ENCODE peak calls at places on chromosomes 16 and 17, in five cellular contexts. L is A549, A is GM12878, X is HepG2, D is K562. U is an unnamed sample.

GRCh38 chr17:8063761-8064589 is 23.5 kb downstream of the ALOX12B start:
- DNase-seq in L (no peak), A (no peak), X (no peak), D (no peak), U (peak)

GRCh38 chr17:1810450-1811103 is 19.1 kb downstream of the SMYD4 start:
- DNase-seq in L (no peak), A (no peak), X (peak), D (no peak), U (no peak)

GRCh38 chr16:85437161-85438052 is 175.7 kb upstream of the GSE1 start:
- DNase-seq in L (no peak), A (no peak), X (no peak), D (peak), U (no peak)

GRCh38 chr17:3981455-3981854 is 17.2 kb upstream of the ATP2A3 start:
- DNase-seq in L (no peak), A (no peak), X (no peak), D (no peak), U (no peak)

GRCh38 chr16:66273644-66274334 is 92.7 kb upstream of the CDH5 start:
- DNase-seq in L (no peak), A (no peak), X (no peak), D (no peak), U (peak)

GRCh38 chr16:30033270-30033669 is 2.2 kb upstream of the TLCD3B start:
- DNase-seq in L (no peak), A (no peak), X (no peak), D (peak), U (no peak)

GRCh38 chr17:65593092-65593869 is 31.8 kb upstream of the AXIN2 start:
- DNase-seq in L (no peak), A (no peak), X (peak), D (no peak), U (no peak)

GRCh38 chr17:44941712-44942331 is 5.8 kb downstream of the KIF18B start:
- DNase-seq in L (peak), A (no peak), X (no peak), D (no peak), U (no peak)

GRCh38 chr17:373616-374225 is 21.1 kb upstream of the RPH3AL start:
- DNase-seq in L (no peak), A (no peak), X (no peak), D (no peak), U (no peak)

GRCh38 chr16:27097671-27098275 is 31.0 kb downstream of the C16orf82 start:
- DNase-seq in L (no peak), A (no peak), X (no peak), D (no peak), U (no peak)

GRCh38 chr17:30832438-30832790 is 648 bp downstream of the ATAD5 start:
- DNase-seq in L (no peak), A (no peak), X (no peak), D (no peak), U (no peak)

GRCh38 chr17:48543854-48544355 is 1.0 kb downstream of the HOXB2 start:
- DNase-seq in L (no peak), A (no peak), X (no peak), D (no peak), U (no peak)

GRCh38 chr17:38379448-38379847 is 27.8 kb downstream of the SOCS7 start:
- DNase-seq in L (no peak), A (no peak), X (no peak), D (no peak), U (no peak)
- TF ChIP-seq ESRRA in L (no peak), A (no peak), X (no peak), D (no peak), U (no peak)

GRCh38 chr16:11329891-11330290 is 15.4 kb upstream of the RMI2 start:
- DNase-seq in L (no peak), A (no peak), X (no peak), D (no peak), U (no peak)

GRCh38 chr16:11329080-11329491 is 16.2 kb upstream of the RMI2 start:
- DNase-seq in L (peak), A (peak), X (no peak), D (no peak), U (no peak)

GRCh38 chr16:11326737-11327276 is 18.5 kb upstream of the RMI2 start:
- DNase-seq in L (no peak), A (no peak), X (no peak), D (no peak), U (no peak)

GRCh38 chr16:11327277-11328171 is 17.7 kb upstream of the RMI2 start:
- DNase-seq in L (no peak), A (peak), X (no peak), D (no peak), U (no peak)

GRCh38 chr16:11328172-11329079 is 16.8 kb upstream of the RMI2 start:
- DNase-seq in L (peak), A (peak), X (no peak), D (no peak), U (peak)
- TF ChIP-seq ESRRA in L (no peak), A (no peak), X (no peak), D (no peak), U (no peak)

GRCh38 chr16:65024649-65025243 is 97.1 kb downstream of the CDH11 start:
- DNase-seq in L (no peak), A (no peak), X (no peak), D (no peak), U (no peak)
- TF ChIP-seq ESRRA in L (no peak), A (no peak), X (no peak), D (no peak), U (no peak)

DNA sequence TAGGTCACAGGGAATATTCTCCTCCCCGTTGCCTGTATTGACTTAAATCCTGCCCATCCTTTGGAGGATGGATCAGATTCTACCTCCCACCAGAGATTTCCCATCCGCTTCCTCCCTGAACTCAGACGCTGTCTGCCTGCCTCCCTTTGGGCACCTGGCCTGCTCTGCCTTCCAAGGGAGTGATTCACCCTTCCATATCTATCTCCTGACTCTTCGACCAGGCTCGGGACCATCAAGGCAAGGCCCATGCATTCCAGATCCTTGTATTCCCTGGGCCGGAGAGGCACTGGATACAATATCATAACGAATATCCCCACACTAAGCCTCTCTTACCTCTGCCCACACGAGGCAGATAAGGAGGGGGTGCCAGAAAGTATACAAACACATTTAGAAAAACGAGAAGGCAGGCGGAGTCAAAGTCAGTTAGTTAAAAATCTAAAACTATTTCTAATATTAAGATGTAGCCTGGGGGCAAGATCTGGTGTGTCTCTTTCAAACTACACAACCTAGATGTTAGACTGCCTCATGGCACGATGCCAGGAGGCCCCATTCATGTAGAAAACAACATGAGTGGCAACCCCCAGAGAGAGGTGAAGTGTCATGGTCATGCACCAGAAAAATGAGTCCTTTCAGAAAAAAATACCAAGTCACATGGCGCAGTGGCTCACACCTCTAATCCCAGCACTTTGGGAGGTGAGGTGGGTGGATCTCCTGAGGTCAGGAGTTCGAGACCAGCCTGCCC is 9.2 kb downstream of the PMP22 start:
- DNase-seq in L (no peak), A (no peak), X (no peak), D (no peak), U (no peak)
- TF ChIP-seq ESRRA in L (no peak), A (no peak), X (no peak), D (no peak), U (no peak)

DNA sequence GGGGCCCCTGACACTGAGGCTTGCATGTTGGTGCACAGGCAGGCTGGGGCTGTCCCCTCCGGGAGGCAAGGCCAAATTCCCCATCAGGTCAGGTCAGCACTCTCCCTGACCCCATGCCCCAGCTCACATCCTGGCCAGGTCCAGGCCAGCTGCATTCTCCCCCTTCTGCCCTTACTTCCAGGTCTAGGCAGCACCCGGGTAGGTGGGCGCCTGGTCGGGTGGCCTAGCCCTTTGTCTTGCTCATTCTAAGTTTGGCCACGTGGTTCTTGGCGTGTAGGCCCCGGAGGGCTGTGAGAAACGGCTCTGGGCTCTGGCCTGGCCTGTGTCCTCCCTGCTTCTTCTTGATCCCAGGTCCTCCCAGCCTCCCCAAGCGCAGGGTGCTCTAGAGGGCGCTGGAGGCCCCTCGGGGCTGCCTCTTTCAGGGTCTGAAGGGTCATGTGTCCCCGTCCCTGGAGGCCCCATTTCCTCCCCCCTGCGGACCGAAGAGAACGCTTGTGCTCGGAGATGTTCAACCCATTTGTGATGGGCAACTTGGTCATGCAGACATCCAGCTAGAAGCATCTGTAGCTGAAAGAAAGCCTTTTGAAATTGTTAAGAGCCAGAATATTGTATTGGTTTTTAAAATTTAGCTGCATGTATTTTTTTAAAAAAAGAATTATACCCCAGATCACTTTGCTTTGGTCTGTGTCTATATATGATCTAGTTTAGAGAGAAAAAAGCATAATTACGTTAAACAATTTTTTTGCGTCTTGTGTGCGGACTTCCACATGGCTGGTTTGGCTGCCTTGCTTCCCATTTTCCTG is 6.7 kb downstream of the BAHCC1 start:
- DNase-seq in L (peak), A (no peak), X (no peak), D (peak), U (peak)
- TF ChIP-seq ESRRA in L (no peak), A (no peak), X (no peak), D (peak), U (no peak)

DNA sequence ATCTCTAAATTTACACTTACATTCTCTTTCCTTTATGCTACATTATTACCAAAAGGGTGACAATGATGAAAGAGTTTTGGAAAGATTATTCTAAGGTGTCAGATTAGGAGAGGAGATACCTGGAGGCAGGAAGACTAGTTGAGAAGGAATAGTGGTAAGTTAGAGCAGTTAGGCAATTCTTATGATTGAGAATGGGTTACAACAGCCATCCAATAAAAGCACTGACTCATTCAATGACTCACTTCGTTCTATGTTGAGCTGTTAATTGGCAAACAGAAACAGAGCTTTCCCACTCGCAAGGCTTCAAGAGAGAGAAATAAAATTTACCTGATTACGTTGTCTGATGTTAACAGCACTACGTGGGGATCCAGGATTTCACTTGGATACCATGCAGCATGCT is 5.8 kb downstream of the NUP88 start:
- DNase-seq in L (no peak), A (no peak), X (no peak), D (no peak), U (no peak)
- TF ChIP-seq ESRRA in L (no peak), A (no peak), X (no peak), D (no peak), U (no peak)

GRCh38 chr17:77285594-77286390 is 145.0 kb downstream of the SEC14L1 start:
- DNase-seq in L (peak), A (no peak), X (peak), D (no peak), U (no peak)
- TF ChIP-seq ESRRA in L (no peak), A (no peak), X (peak), D (no peak), U (no peak)

DNA sequence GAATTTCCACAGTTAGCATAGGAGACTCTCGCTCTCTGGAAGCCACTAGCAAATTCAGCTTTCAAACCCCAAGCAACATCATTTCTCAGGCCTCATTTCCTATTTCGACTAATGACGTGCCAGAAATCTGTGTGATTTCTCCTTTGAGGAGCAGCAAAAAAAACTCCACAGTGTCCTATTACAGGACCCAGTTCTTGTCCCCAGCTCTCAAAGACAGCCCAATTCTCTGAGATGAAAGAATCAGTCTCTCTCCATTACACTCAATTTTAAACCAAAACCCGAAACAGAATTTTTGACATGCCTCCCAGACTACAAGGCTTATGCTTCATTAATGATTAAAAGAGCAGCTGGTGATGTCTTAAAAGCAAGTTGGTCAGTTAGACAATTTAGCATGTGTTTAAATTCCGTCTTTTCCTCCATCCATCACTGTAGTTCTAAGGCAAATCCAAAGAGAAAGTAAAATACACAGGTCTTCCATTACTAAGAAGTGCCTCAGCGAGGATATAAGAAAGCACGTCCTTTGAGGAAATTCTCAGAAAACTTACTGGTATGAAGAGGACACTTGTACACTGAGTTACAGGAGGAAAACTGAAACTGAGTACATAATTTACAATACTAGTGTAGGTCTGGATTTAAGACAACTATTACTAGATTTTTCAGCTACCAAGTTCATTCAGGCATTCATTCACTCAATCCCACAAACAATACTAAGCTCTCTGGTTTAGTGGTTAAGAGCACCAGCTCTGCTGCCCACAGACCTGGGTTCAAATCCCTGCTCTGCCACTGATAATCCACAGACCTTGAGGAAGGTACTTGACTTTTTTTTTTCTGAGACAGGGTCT is 12.5 kb downstream of the TOM1L2 start:
- DNase-seq in L (peak), A (peak), X (no peak), D (no peak), U (no peak)
- TF ChIP-seq ESRRA in L (no peak), A (no peak), X (no peak), D (no peak), U (no peak)

DNA sequence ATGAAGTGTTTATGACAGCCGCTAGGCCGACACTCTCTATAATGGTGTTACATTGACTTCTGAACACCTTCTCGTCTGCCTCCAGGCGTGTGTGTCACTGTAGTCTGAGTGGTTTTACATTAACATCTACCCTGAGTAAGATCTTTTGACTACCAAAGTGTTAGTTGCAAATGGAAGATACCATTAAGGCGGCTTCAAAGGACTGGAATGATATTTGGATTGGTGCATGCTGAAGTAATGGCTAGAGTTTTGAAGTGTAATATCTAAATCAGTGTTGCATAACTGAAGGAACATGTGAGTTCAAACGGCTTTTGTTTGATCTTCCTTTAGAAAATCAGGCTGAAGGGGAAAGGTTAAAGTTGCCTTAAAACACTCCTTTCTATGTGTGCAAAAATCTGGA is 52.2 kb downstream of the BCAS3 start:
- DNase-seq in L (no peak), A (no peak), X (peak), D (no peak), U (no peak)
- TF ChIP-seq ESRRA in L (no peak), A (no peak), X (peak), D (no peak), U (no peak)